ENCODE peak calls at places on chromosomes 7 and 10, in seven cellular contexts. Z is HCT116, L is GM23248, P is GM23338, K is PC-3, Q is hepatocyte, V is PC-9. I is an unnamed sample. For H3K79me2 and H3K9me2, the result is how much of the 10 kb centered on the place peaks cover.

GRCh38 chr7:26681819-26682418 is 182.5 kb downstream of the SKAP2 start:
- DNase-seq in Z (no peak), L (peak), P (peak), K (peak), Q (peak), V (no peak), I (peak)

GRCh38 chr7:27923308-27923980 is 183.5 kb downstream of the TAX1BP1 start:
- DNase-seq in Z (no peak), L (peak), P (no peak), K (no peak), Q (no peak), V (no peak), I (no peak)

GRCh38 chr10:97584060-97584797 is at the start of gene HOGA1:
- DNase-seq in Z (peak), L (peak), P (peak), K (peak), Q (peak), V (peak), I (no peak)

GRCh38 chr7:74479961-74480829 is 26.5 kb downstream of the GTF2IRD1 start:
- DNase-seq in Z (no peak), L (peak), P (peak), K (no peak), Q (peak), V (no peak), I (no peak)

GRCh38 chr10:76281704-76282103 is 850.3 kb downstream of the LRMDA start:
- DNase-seq in Z (no peak), L (no peak), P (no peak), K (no peak), Q (no peak), V (no peak), I (no peak)

GRCh38 chr7:108459922-108460551 is 3.8 kb upstream of the NRCAM start:
- DNase-seq in Z (peak), L (peak), P (peak), K (peak), Q (peak), V (peak), I (peak)

GRCh38 chr7:88692493-88692892 is 67.0 kb upstream of the ZNF804B start:
- DNase-seq in Z (no peak), L (no peak), P (no peak), K (no peak), Q (no peak), V (no peak), I (no peak)

GRCh38 chr7:51467384-51468017 is 150.9 kb upstream of the COBL start:
- DNase-seq in Z (no peak), L (no peak), P (no peak), K (no peak), Q (no peak), V (no peak), I (peak)

GRCh38 chr7:111820621-111821020 is 258.3 kb upstream of the IMMP2L start:
- DNase-seq in Z (no peak), L (peak), P (no peak), K (no peak), Q (no peak), V (no peak), I (no peak)

GRCh38 chr10:17428616-17429097 is 25.7 kb downstream of the ST8SIA6 start:
- DNase-seq in Z (no peak), L (no peak), P (peak), K (no peak), Q (no peak), V (no peak), I (peak)

GRCh38 chr7:22670422-22670815 is 56.6 kb upstream of the IL6 start:
- DNase-seq in Z (no peak), L (no peak), P (no peak), K (no peak), Q (no peak), V (no peak), I (no peak)

GRCh38 chr7:127417346-127417745 is 24.8 kb upstream of the ZNF800 start:
- DNase-seq in Z (no peak), L (no peak), P (no peak), K (no peak), Q (no peak), V (no peak), I (peak)

GRCh38 chr10:79391231-79392019 is 44.2 kb downstream of the PPIF start:
- DNase-seq in Z (no peak), L (peak), P (no peak), K (no peak), Q (peak), V (no peak), I (no peak)

GRCh38 chr10:86363184-86363832 is 3.3 kb downstream of the GRID1 start:
- DNase-seq in Z (no peak), L (peak), P (peak), K (no peak), Q (peak), V (peak), I (no peak)

GRCh38 chr10:52280051-52280450 is 34.0 kb upstream of the DKK1 start:
- DNase-seq in Z (no peak), L (no peak), P (no peak), K (no peak), Q (no peak), V (no peak), I (no peak)

GRCh38 chr10:35270100-35270499 is 66.2 kb upstream of the CCNY start:
- DNase-seq in Z (no peak), L (peak), P (no peak), K (peak), Q (no peak), V (no peak), I (no peak)

GRCh38 chr7:143936087-143937009 is 1.3 kb downstream of the OR2F2 start:
- DNase-seq in Z (no peak), L (peak), P (no peak), K (no peak), Q (peak), V (no peak), I (no peak)

GRCh38 chr7:668139-668871 is 58.2 kb upstream of the DNAAF5 start:
- DNase-seq in Z (no peak), L (peak), P (no peak), K (no peak), Q (peak), V (no peak), I (no peak)

GRCh38 chr7:155206286-155207020 is 91.2 kb upstream of the INSIG1 start:
- DNase-seq in Z (no peak), L (peak), P (no peak), K (peak), Q (no peak), V (no peak), I (peak)

GRCh38 chr10:43901744-43902504 is 253.2 kb upstream of the ZNF32 start:
- DNase-seq in Z (no peak), L (no peak), P (no peak), K (no peak), Q (no peak), V (no peak), I (no peak)

GRCh38 chr10:90167174-90168064 is 466.0 kb downstream of the KIF20B start:
- DNase-seq in Z (no peak), L (no peak), P (no peak), K (no peak), Q (no peak), V (no peak), I (no peak)

GRCh38 chr7:159017741-159018140 is 126.9 kb downstream of the VIPR2 start:
- DNase-seq in Z (no peak), L (no peak), P (no peak), K (no peak), Q (no peak), V (no peak), I (no peak)

GRCh38 chr10:4136121-4136520 is 351.1 kb upstream of the KLF6 start:
- DNase-seq in Z (no peak), L (peak), P (no peak), K (no peak), Q (no peak), V (no peak), I (peak)

GRCh38 chr7:103141753-103142404 is 7.0 kb downstream of the NAPEPLD start:
- DNase-seq in Z (no peak), L (no peak), P (no peak), K (peak), Q (no peak), V (no peak), I (no peak)

GRCh38 chr7:33905389-33906032 is at the start of gene BMPER:
- DNase-seq in Z (no peak), L (peak), P (peak), K (peak), Q (peak), V (peak), I (peak)

GRCh38 chr7:131562941-131563340 is 6.5 kb upstream of the PODXL start:
- DNase-seq in Z (no peak), L (peak), P (no peak), K (no peak), Q (no peak), V (no peak), I (no peak)

GRCh38 chr10:93072713-93073538 is 767 bp upstream of the CYP26A1 start:
- DNase-seq in Z (no peak), L (peak), P (peak), K (no peak), Q (no peak), V (no peak), I (peak)

GRCh38 chr10:93074137-93074596 is 474 bp downstream of the CYP26A1 start:
- DNase-seq in Z (no peak), L (peak), P (peak), K (peak), Q (no peak), V (no peak), I (no peak)

GRCh38 chr10:93073539-93074136 is at the start of gene CYP26A1:
- DNase-seq in Z (no peak), L (peak), P (peak), K (peak), Q (no peak), V (no peak), I (peak)

GRCh38 chr10:93075369-93076221 is 1.9 kb downstream of the CYP26A1 start:
- DNase-seq in Z (no peak), L (peak), P (peak), K (no peak), Q (no peak), V (no peak), I (peak)

DNA sequence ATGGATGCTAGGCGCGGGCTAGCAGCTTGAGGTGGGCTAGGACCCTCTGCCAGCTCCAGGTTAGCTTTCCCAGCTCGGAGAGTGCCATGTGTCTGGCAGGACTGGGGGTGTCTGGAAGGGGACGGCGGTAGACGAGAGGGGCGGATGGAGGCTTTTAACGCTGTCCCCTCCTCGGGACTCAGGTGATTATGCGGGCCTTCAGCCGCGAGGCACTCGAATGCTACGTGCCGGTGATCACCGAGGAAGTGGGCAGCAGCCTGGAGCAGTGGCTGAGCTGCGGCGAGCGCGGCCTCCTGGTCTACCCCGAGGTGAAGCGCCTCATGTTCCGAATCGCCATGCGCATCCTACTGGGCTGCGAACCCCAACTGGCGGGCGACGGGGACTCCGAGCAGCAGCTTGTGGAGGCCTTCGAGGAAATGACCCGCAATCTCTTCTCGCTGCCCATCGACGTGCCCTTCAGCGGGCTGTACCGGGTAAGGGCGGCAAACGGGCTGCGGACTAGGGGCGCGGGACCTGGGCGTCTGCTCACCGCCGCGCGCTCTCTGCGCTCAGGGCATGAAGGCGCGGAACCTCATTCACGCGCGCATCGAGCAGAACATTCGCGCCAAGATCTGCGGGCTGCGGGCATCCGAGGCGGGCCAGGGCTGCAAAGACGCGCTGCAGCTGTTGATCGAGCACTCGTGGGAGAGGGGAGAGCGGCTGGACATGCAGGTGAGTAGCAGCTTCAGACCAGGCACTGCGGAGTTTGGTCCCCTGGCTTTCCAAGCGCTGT is 1.1 kb downstream of the CYP26A1 start:
- DNase-seq in Z (no peak), L (peak), P (peak), K (no peak), Q (no peak), V (no peak), I (peak)
- TF ChIP-seq EZH2 in Z (no peak), L (no peak), P (peak), K (no peak), Q (peak), V (no peak), I (no peak)

DNA sequence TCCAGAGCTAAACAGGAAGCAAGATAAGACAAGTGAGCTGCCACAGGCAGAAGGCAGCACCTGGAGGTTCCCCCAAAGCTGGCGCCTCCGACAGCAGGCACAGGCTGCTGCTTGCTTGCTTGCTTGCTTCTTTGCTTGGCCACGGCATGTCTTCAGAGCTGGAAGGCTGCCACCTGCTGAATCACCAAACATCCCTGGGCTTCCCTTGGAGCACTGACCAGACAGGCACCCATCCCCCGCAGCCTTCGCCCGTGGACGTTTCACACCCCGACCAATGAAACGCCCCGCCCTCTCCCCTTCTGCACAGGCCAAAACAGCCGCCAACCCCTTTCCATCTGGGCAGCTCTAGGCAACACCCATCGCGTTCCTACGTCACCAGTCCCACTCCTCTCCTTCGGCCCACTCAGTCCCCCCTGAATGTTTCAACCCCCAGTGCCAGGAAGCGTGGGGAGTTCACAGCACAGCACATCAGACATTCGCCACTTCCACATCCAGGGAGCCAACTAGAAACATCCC is 1.7 kb downstream of the SGMS1 start:
- DNase-seq in Z (peak), L (peak), P (peak), K (peak), Q (peak), V (peak), I (peak)
- H3K79me2 ChIP-seq in Z (under half), L (under half), P (under half), K (half or more), Q (under half), V (half or more), I (half or more)

GRCh38 chr10:109411897-109412296 is 511.4 kb downstream of the XPNPEP1 start:
- DNase-seq in Z (no peak), L (no peak), P (no peak), K (no peak), Q (no peak), V (no peak), I (no peak)
- H3K9me2 ChIP-seq in Z (under half), L (under half), P (under half), K (under half), Q (under half), V (under half), I (under half)

GRCh38 chr7:15686209-15686956 is at the start of gene MEOX2:
- DNase-seq in Z (no peak), L (peak), P (peak), K (no peak), Q (peak), V (no peak), I (no peak)
- TF ChIP-seq EZH2 in Z (no peak), L (peak), P (peak), K (no peak), Q (peak), V (no peak), I (no peak)

DNA sequence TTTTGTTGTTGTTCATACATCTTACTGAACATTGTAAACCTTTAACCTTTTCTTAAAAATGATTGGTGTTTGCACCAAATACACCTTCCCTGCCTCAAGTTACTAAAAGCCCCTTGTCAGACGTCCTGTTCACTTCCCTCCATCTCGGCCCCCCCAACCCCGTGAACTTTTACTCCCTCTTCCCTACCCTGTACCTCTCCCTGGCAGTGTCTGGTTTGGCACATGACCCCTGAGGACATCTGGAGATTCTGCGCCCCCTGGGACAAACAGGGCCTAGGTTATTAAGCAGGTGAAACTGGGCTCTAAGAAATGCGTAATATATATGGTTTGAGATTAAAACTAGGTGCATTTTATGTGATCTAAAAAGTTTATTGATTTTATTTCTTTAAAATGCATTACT is 1.4 kb downstream of the PPP2R2D start:
- DNase-seq in Z (no peak), L (no peak), P (no peak), K (no peak), Q (no peak), V (no peak), I (no peak)
- H3K79me2 ChIP-seq in Z (half or more), L (half or more), P (half or more), K (half or more), Q (half or more), V (half or more), I (half or more)